ENCODE peak calls at places on chromosomes 5 and 9, in five cellular contexts. C is CD4-positive, alpha-beta T cell; A is neural progenitor cell; W is small intestine; E is mesenchymal stem cell. T is an unnamed sample.

GRCh38 chr9:136603901-136604816 is 58.3 kb upstream of the NOTCH1 start:
- DNase-seq in C (no peak), A (no peak), E (no peak), W (peak; percentile 58), T (no peak)

GRCh38 chr9:37998881-37999311 is 70.1 kb downstream of the SHB start:
- DNase-seq in A (no peak), C (no peak), W (no peak), E (peak; percentile 76), T (no peak)

GRCh38 chr5:173602423-173602822 is 14.0 kb downstream of the BOD1 start:
- DNase-seq in W (no peak), C (no peak), E (peak; percentile 86), A (no peak), T (peak; percentile 14)

GRCh38 chr5:168342151-168342825 is 50.8 kb downstream of the WWC1 start:
- DNase-seq in E (no peak), W (no peak), C (no peak), A (no peak), T (no peak)

GRCh38 chr9:37200572-37201005 is 80.2 kb downstream of the ZCCHC7 start:
- DNase-seq in A (no peak), E (peak; percentile 61), W (no peak), C (no peak), T (no peak)

GRCh38 chr5:133758641-133759040 is 146.3 kb upstream of the FSTL4 start:
- DNase-seq in C (no peak), A (no peak), W (no peak), E (no peak), T (no peak)

GRCh38 chr5:132684496-132684895 is 10.7 kb downstream of the IL4 start:
- DNase-seq in E (no peak), A (no peak), W (no peak), C (no peak), T (no peak)

GRCh38 chr9:38068616-38068865 is 486 bp downstream of the SHB start:
- DNase-seq in E (peak; percentile 69), C (no peak), A (no peak), W (peak; percentile 47), T (no peak)

GRCh38 chr9:129077236-129077635 is 3.7 kb upstream of the DOLPP1 start:
- DNase-seq in E (no peak), A (no peak), W (peak; percentile 68), C (no peak), T (no peak)

GRCh38 chr5:14269395-14269794 is 126.3 kb downstream of the TRIO start:
- DNase-seq in E (no peak), A (no peak), C (no peak), W (no peak), T (no peak)

GRCh38 chr9:129580211-129580915 is 40.5 kb downstream of the C9orf50 start:
- DNase-seq in A (no peak), W (no peak), C (no peak), E (no peak), T (no peak)

GRCh38 chr9:19156026-19156474 is 28.8 kb upstream of the PLIN2 start:
- DNase-seq in E (no peak), A (no peak), W (no peak), C (no peak), T (no peak)

GRCh38 chr5:150672237-150672883 is 11.3 kb downstream of the MYOZ3 start:
- DNase-seq in A (peak; percentile 65), C (no peak), W (peak; percentile 27), E (peak; percentile 50), T (no peak)

GRCh38 chr9:135335691-135336181 is 143.8 kb upstream of the PPP1R26 start:
- DNase-seq in W (no peak), C (no peak), A (no peak), E (no peak), T (no peak)

GRCh38 chr5:79070002-79070567 is 518 bp downstream of the BHMT2 start:
- DNase-seq in W (no peak), A (no peak), E (no peak), C (no peak), T (no peak)

GRCh38 chr5:109996246-109996645 is 306.5 kb downstream of the MAN2A1 start:
- DNase-seq in A (no peak), C (no peak), W (no peak), E (no peak), T (no peak)

GRCh38 chr5:33721491-33722245 is 170.1 kb downstream of the ADAMTS12 start:
- DNase-seq in E (no peak), C (no peak), W (no peak), A (no peak), T (no peak)

GRCh38 chr5:76960004-76960625 is 7.3 kb downstream of the CRHBP start:
- DNase-seq in W (no peak), E (peak; percentile 51), C (no peak), A (no peak), T (no peak)

GRCh38 chr5:73160239-73160671 is 12.7 kb upstream of the TMEM174 start:
- DNase-seq in A (no peak), W (no peak), C (no peak), E (no peak), T (no peak)

GRCh38 chr5:79936644-79937216 is 54.3 kb downstream of the MTX3 start:
- DNase-seq in A (no peak), W (no peak), E (no peak), C (no peak), T (no peak)

GRCh38 chr9:77659926-77660325 is 11.8 kb upstream of the GNA14 start:
- DNase-seq in A (peak; percentile 16), W (no peak), C (no peak), E (no peak), T (no peak)

GRCh38 chr9:94860678-94861588 is 134.4 kb downstream of the AOPEP start:
- DNase-seq in C (peak; percentile 55), A (no peak), E (peak; percentile 89), W (peak; percentile 54), T (no peak)

GRCh38 chr9:100689635-100690034 is 111.8 kb downstream of the CAVIN4 start:
- DNase-seq in W (no peak), E (no peak), C (no peak), A (no peak), T (no peak)

GRCh38 chr9:111601237-111602018 is 2.0 kb upstream of the PTGR1 start:
- DNase-seq in E (peak; percentile 63), W (peak; percentile 79), A (no peak), C (no peak), T (no peak)

GRCh38 chr5:168327019-168327421 is 35.6 kb downstream of the WWC1 start:
- DNase-seq in C (no peak), W (no peak), E (no peak), A (no peak), T (no peak)

GRCh38 chr5:177494356-177495195 is 2.8 kb downstream of the PDLIM7 start:
- DNase-seq in C (no peak), A (peak; percentile 55), E (peak; percentile 94), W (peak; percentile 38), T (no peak)

GRCh38 chr5:177495243-177496060 is 2.0 kb downstream of the PDLIM7 start:
- DNase-seq in A (peak; percentile 95), E (peak; percentile 94), C (no peak), W (no peak), T (no peak)

GRCh38 chr5:177497011-177497296 is 450 bp downstream of the PDLIM7 start:
- DNase-seq in A (no peak), C (no peak), E (no peak), W (no peak), T (no peak)

GRCh38 chr5:177497297-177498012 is at the start of gene PDLIM7:
- DNase-seq in E (peak; percentile 97), A (peak; percentile 98), W (peak; percentile 97), C (peak; percentile 93), T (peak; percentile 60)

DNA sequence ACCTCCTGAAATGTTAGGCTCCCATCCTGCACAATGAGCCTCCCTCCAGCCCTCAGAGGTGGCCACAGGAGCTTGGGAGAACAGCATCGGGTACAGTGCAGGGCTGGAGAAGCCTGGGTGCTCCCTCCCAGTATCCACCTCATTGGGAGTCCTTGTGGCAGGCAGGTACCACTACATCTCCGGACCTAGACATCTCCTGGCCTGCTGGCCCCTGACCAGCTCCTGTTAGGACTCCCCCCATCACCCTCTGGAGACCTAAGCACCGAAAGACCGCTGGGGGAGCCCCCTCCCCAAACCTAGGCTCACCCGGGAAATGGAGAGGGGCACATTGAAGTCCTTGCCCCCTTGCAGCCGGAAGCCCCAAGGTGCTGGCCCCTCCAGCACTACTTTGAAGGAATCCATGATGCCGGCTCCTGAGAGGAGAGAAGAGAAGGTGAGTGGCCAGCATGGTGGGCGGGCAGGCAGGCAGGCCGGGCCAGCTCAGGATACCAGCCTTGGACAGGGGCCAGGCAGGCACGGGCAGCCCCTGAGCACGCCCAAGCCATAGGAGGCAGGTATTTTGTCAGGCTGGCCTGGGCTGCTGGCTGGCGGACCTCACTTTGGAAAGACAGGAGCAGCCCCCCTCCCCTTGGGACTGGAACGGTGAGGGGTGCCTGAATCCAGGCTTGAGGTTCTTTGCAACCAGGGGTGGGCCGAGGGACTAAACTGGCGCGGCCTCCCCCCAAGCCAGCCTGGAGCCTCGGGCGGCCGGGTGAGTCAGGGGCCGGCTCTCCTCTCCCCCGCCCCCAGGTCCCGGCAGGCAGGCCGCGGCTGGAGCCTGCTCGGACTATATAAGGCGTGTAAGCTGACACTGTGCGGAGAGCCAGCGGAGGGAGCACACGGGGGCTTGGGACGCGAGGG is 1.0 kb downstream of the PDLIM7 start:
- DNase-seq in E (peak; percentile 95), C (no peak), A (peak; percentile 97), W (no peak), T (no peak)
- H3K27ac ChIP-seq in E (peak overlapping the region; percentile 99), C (no peak overlapping the region), A (peak overlapping the region; percentile 81), W (no peak overlapping the region), T (no peak overlapping the region)

GRCh38 chr5:139392678-139393496 is 2.0 kb downstream of the PROB1 start:
- DNase-seq in C (peak; percentile 55), A (peak; percentile 85), W (peak; percentile 74), E (peak; percentile 64), T (no peak)
- H3K27ac ChIP-seq in C (no peak overlapping the region), A (no peak overlapping the region), W (no peak overlapping the region), E (no peak overlapping the region), T (no peak overlapping the region)

GRCh38 chr5:15757635-15758034 is 257.7 kb downstream of the FBXL7 start:
- DNase-seq in C (no peak), W (no peak), E (no peak), A (no peak), T (no peak)
- H3K27ac ChIP-seq in C (no peak overlapping the region), W (no peak overlapping the region), E (no peak overlapping the region), A (no peak overlapping the region), T (no peak overlapping the region)

GRCh38 chr5:39226558-39226957 is 7.2 kb upstream of the FYB1 start:
- DNase-seq in E (no peak), W (no peak), A (no peak), C (no peak), T (no peak)

GRCh38 chr5:39225405-39226099 is 6.2 kb upstream of the FYB1 start:
- DNase-seq in C (no peak), E (no peak), A (no peak), W (no peak), T (no peak)

GRCh38 chr5:39223568-39224156 is 4.3 kb upstream of the FYB1 start:
- DNase-seq in C (no peak), W (no peak), E (no peak), A (no peak), T (no peak)

GRCh38 chr5:39226100-39226451 is 6.7 kb upstream of the FYB1 start:
- DNase-seq in C (no peak), A (no peak), W (no peak), E (no peak), T (no peak)

GRCh38 chr5:39224196-39224754 is 4.9 kb upstream of the FYB1 start:
- DNase-seq in A (peak; percentile 33), C (no peak), W (peak; percentile 30), E (peak; percentile 5), T (no peak)
- H3K27ac ChIP-seq in A (no peak overlapping the region), C (no peak overlapping the region), W (peak overlapping the region; percentile 11), E (no peak overlapping the region), T (no peak overlapping the region)